ENCODE peak calls at places on chromosome 14, in nine cellular contexts. Z is adipocyte; G is cardiac muscle cell; K is HCT116; M is GM23338; E is colonic mucosa; B is heart right ventricle; X is hepatocyte; N is CD8-positive, alpha-beta T cell. H is an unnamed sample. For H3K4me1, the result is how much of the 10 kb centered on the place peaks cover.

GRCh38 chr14:72771561-72771960 is 122.3 kb downstream of the DPF3 start:
- DNase-seq in Z (no peak), G (no peak), K (no peak), M (no peak), E (peak), B (no peak), X (no peak), N (no peak), H (no peak)

GRCh38 chr14:75144944-75145343 is 18.1 kb upstream of the NEK9 start:
- DNase-seq in Z (no peak), G (peak), K (no peak), M (no peak), E (no peak), B (no peak), X (peak), N (no peak), H (no peak)

GRCh38 chr14:73254247-73255004 is 17.1 kb downstream of the PAPLN start:
- DNase-seq in Z (no peak), G (no peak), K (no peak), M (no peak), E (no peak), B (no peak), X (no peak), N (no peak), H (no peak)

GRCh38 chr14:74907744-74908143 is 15.3 kb downstream of the RPS6KL1 start:
- DNase-seq in Z (no peak), G (peak), K (no peak), M (no peak), E (no peak), B (no peak), X (no peak), N (no peak), H (no peak)

GRCh38 chr14:35220027-35220676 is 72.0 kb upstream of the PSMA6 start:
- DNase-seq in Z (no peak), G (no peak), K (no peak), M (no peak), E (no peak), B (no peak), X (no peak), N (no peak), H (no peak)

GRCh38 chr14:87992720-87993484 is at the start of gene GALC:
- DNase-seq in Z (peak), G (peak), K (no peak), M (peak), E (peak), B (peak), X (peak), N (peak), H (peak)

GRCh38 chr14:61524211-61524806 is 171.0 kb upstream of the HIF1A start:
- DNase-seq in Z (peak), G (peak), K (peak), M (no peak), E (peak), B (no peak), X (peak), N (no peak), H (no peak)

GRCh38 chr14:52012635-52013034 is 23.3 kb downstream of the RTRAF start:
- DNase-seq in Z (no peak), G (peak), K (no peak), M (peak), E (no peak), B (peak), X (no peak), N (no peak), H (no peak)

GRCh38 chr14:91270188-91270587 is 25.7 kb upstream of the GPR68 start:
- DNase-seq in Z (no peak), G (no peak), K (no peak), M (no peak), E (no peak), B (no peak), X (no peak), N (no peak), H (no peak)

GRCh38 chr14:75221797-75222196 is 45.4 kb upstream of the TMED10 start:
- DNase-seq in Z (no peak), G (no peak), K (no peak), M (no peak), E (no peak), B (no peak), X (no peak), N (no peak), H (no peak)

DNA sequence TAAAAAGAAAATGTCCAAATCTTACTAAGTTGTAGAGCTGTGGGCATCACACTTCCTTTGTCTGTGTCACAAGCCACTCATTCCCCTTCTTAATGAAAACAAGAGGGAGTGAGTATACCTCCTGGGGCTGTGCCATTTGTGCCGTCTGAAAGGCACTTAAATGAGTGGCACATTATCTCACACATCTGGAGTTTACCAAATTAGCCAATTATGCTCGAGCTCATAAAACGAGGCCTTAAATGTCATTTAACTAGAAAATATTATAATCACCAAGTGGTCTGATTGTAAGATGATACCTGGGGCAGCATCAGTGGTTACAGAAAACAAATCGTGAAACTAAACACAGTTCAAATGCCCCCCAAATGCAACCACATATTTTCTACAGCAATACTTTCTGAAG is 146.1 kb downstream of the PAX9 start:
- DNase-seq in Z (no peak), G (no peak), K (no peak), M (no peak), E (no peak), B (no peak), X (no peak), N (no peak), H (no peak)
- H3K4me1 ChIP-seq in Z (under half), G (under half), K (under half), M (under half), E (under half), B (under half), X (under half), N (under half), H (under half)

GRCh38 chr14:94054401-94054800 is 26.6 kb downstream of the DDX24 start:
- DNase-seq in Z (no peak), G (no peak), K (no peak), M (no peak), E (no peak), B (no peak), X (no peak), N (peak), H (no peak)
- H3K4me1 ChIP-seq in Z (under half), G (under half), K (under half), M (under half), E (under half), B (under half), X (under half), N (under half), H (under half)

DNA sequence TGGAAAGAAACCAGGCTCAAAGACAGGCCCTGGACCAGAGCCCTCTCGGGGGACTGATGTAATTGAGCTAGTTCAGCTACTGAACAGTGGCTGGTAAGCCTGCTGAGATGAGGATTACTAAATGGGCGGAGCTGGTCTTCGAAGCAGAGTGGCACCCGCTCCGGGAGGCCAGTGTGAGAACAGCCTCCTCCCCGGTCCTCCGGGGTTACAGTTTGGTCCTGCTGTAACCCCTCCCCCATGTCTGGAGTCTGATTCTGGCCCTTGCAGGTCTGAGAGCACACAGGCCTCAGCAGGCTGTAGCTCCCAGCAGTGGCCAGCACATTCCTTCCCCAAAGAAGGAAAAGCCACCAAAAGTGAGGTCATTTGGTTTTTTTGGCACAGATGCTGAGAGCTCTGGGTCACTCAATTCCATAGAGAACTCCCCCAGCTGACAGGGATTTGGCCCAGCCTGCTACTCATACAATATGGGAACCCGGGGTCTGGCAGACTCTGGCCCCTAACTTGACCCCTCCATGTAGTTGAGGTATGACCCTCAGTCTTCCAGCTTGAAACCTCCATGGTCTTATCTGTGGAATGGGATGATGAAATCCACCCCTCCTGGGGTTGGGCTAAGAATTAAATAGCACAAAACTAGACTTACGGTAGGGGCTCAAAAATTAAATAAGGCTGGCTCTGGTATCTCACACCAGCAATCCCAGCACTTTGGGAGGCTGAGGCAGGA is 39.0 kb downstream of the ACTN1 start:
- DNase-seq in Z (peak), G (peak), K (no peak), M (peak), E (peak), B (peak), X (peak), N (no peak), H (peak)
- H3K4me1 ChIP-seq in Z (under half), G (half or more), K (half or more), M (half or more), E (under half), B (half or more), X (half or more), N (half or more), H (under half)

GRCh38 chr14:89445252-89445973 is 28.4 kb upstream of the FOXN3 start:
- DNase-seq in Z (no peak), G (no peak), K (no peak), M (no peak), E (no peak), B (no peak), X (no peak), N (no peak), H (no peak)
- H3K4me1 ChIP-seq in Z (under half), G (under half), K (under half), M (under half), E (under half), B (under half), X (under half), N (under half), H (under half)

DNA sequence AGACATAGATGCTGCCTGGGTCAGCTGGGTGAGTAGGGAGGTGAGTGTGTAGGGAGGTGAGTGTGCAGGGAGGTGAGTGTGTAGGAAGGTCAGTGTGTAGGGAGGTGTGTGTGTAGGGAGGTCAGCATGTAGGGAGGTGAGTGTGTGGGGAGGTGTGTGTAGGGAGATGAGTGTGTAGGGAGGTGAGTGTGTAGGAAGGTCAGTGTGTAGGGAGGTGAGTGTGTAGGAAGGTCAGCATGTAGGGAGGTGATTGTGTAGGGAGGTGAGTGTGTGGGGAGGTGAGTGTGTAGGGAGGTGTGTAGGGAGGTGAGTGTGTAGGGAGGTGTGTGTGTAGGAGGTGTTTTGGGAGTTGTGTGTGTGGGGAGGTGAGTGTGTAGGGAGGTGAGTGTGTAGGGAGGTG is 76.4 kb downstream of the KIF26A start:
- DNase-seq in Z (no peak), G (no peak), K (no peak), M (no peak), E (no peak), B (no peak), X (no peak), N (no peak), H (no peak)
- H3K4me1 ChIP-seq in Z (under half), G (under half), K (under half), M (under half), E (under half), B (under half), X (under half), N (under half), H (under half)

DNA sequence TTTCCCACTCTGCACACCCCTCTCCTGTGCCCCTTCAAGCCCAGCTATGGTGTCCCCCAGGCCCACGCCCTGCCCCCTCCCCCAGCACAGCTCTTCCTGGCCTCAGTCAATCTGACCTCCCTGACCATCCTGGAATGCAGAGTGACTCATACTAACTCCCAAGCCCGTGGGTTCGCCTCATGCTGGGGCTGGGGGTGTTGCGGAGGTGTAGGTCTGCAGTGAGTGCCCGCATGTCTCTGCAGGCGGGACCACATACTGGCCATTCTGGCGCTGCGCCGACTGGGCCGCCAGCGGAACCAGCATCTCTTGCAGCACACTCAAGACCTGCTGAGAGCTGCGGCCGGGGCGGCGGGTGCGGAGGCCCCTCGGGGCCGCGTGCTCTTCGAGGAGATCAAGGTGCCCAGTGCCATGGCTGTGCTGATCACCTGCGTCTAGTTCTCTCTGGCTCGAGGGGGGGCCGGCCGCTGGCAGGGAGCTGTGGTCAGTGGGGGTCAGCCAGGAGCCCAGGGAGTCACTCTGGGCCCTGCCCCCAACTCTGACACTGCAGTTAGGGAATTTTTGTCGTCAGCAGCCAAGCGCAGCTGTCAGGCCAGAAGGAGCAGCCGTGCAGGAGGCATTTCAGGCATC is 13.4 kb upstream of the TNFAIP2 start:
- DNase-seq in Z (no peak), G (peak), K (peak), M (peak), E (no peak), B (peak), X (no peak), N (no peak), H (no peak)
- H3K4me1 ChIP-seq in Z (under half), G (under half), K (half or more), M (under half), E (under half), B (under half), X (under half), N (under half), H (under half)

DNA sequence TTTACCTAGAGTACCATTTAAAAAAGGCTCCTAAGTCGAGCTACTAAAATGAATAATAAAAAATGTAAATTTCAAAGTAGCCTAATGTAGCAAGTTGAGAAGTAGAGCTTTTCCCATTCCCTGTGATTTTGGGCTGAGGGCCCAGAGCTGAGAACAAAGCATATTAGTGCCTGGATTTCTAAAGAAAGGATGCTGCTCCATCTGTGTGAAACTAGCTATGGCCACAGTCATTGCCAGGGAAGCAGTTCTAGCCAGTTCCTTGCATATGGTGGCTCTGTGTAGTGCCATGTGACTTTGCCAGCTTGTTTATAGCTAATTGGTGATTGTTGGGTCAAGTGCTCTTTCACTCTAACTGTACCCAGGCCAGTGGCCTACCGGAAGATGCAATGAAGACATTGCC is 20.4 kb upstream of the FBXO33 start:
- DNase-seq in Z (no peak), G (no peak), K (no peak), M (no peak), E (no peak), B (no peak), X (no peak), N (no peak), H (no peak)
- H3K4me1 ChIP-seq in Z (under half), G (under half), K (under half), M (under half), E (under half), B (under half), X (under half), N (under half), H (under half)

GRCh38 chr14:24325963-24326362 is 8.9 kb downstream of the ADCY4 start:
- DNase-seq in Z (no peak), G (no peak), K (no peak), M (no peak), E (no peak), B (no peak), X (no peak), N (no peak), H (no peak)

GRCh38 chr14:24324024-24324423 is 10.8 kb downstream of the ADCY4 start:
- DNase-seq in Z (no peak), G (no peak), K (no peak), M (no peak), E (no peak), B (no peak), X (no peak), N (no peak), H (no peak)

GRCh38 chr14:24323341-24323740 is 11.5 kb downstream of the ADCY4 start:
- DNase-seq in Z (no peak), G (no peak), K (no peak), M (no peak), E (no peak), B (no peak), X (no peak), N (no peak), H (no peak)

GRCh38 chr14:24327303-24327702 is 7.6 kb downstream of the ADCY4 start:
- DNase-seq in Z (no peak), G (no peak), K (no peak), M (no peak), E (no peak), B (no peak), X (no peak), N (no peak), H (no peak)

DNA sequence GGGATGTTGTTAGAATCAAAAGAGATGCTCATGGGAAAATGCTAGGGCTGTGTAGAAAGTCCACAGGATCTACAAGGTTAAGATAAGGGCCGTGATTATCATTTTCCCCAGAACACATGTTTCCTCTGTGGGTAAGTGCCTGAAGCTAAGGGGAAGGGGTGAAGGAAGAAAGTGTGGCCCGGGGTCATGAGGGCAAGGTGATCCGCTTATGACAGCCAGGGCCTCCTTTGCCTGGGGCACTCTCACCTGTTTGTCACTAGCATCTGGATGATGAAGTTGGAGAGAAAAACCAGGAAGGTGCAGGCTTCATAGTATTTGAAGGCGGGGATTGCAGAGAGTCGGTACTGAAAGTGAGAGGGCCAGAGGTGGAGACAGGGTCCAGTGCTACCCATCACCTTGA is 9.7 kb downstream of the ADCY4 start:
- DNase-seq in Z (no peak), G (no peak), K (no peak), M (no peak), E (no peak), B (no peak), X (no peak), N (no peak), H (no peak)
- H3K4me1 ChIP-seq in Z (under half), G (under half), K (under half), M (under half), E (under half), B (under half), X (under half), N (under half), H (under half)